ENCODE peak calls at places on chromosomes 2 and 18, in five cellular contexts. One of them, this sample, is unnamed.

GRCh38 chr2:191386938-191387536 is 141.8 kb downstream of the MYO1B start:
- DNase-seq in left cardiac atrium: no peak
- DNase-seq in naive thymus-derived CD8-positive, alpha-beta T cell: no peak
- DNase-seq in dorsolateral prefrontal cortex: no peak
- DNase-seq in RPMI7951: peak; percentile 75
- DNase-seq in this sample: no peak

GRCh38 chr18:10122116-10122515 is 208.3 kb downstream of the VAPA start:
- DNase-seq in left cardiac atrium: no peak
- DNase-seq in naive thymus-derived CD8-positive, alpha-beta T cell: no peak
- DNase-seq in dorsolateral prefrontal cortex: no peak
- DNase-seq in RPMI7951: peak; percentile 94
- DNase-seq in this sample: peak; percentile 91

GRCh38 chr2:151975460-151976414 is 123.1 kb downstream of the CACNB4 start:
- DNase-seq in left cardiac atrium: no peak
- DNase-seq in naive thymus-derived CD8-positive, alpha-beta T cell: no peak
- DNase-seq in dorsolateral prefrontal cortex: no peak
- DNase-seq in RPMI7951: no peak
- DNase-seq in this sample: peak; percentile 3

GRCh38 chr2:155377931-155378444 is 679.5 kb downstream of the KCNJ3 start:
- DNase-seq in left cardiac atrium: no peak
- DNase-seq in naive thymus-derived CD8-positive, alpha-beta T cell: no peak
- DNase-seq in dorsolateral prefrontal cortex: no peak
- DNase-seq in RPMI7951: peak; percentile 8
- DNase-seq in this sample: peak; percentile 10

GRCh38 chr2:166560022-166560421 is 66.0 kb upstream of the SCN7A start:
- DNase-seq in left cardiac atrium: no peak
- DNase-seq in naive thymus-derived CD8-positive, alpha-beta T cell: no peak
- DNase-seq in dorsolateral prefrontal cortex: no peak
- DNase-seq in RPMI7951: no peak
- DNase-seq in this sample: no peak

GRCh38 chr18:11488175-11488574 is 121.2 kb upstream of the SLC35G4 start:
- DNase-seq in left cardiac atrium: no peak
- DNase-seq in naive thymus-derived CD8-positive, alpha-beta T cell: no peak
- DNase-seq in dorsolateral prefrontal cortex: no peak
- DNase-seq in RPMI7951: no peak
- DNase-seq in this sample: no peak

GRCh38 chr2:229370484-229370883 is 99.4 kb upstream of the PID1 start:
- DNase-seq in left cardiac atrium: no peak
- DNase-seq in naive thymus-derived CD8-positive, alpha-beta T cell: no peak
- DNase-seq in dorsolateral prefrontal cortex: no peak
- DNase-seq in RPMI7951: no peak
- DNase-seq in this sample: no peak

GRCh38 chr2:212548459-212548815 is 9.8 kb upstream of the ERBB4 start:
- DNase-seq in left cardiac atrium: no peak
- DNase-seq in naive thymus-derived CD8-positive, alpha-beta T cell: no peak
- DNase-seq in dorsolateral prefrontal cortex: no peak
- DNase-seq in RPMI7951: peak; percentile 25
- DNase-seq in this sample: peak; percentile 24

GRCh38 chr2:201116115-201116958 is at the start of gene CFLAR:
- DNase-seq in left cardiac atrium: peak; percentile 84
- DNase-seq in naive thymus-derived CD8-positive, alpha-beta T cell: peak; percentile 69
- DNase-seq in dorsolateral prefrontal cortex: peak; percentile 42
- DNase-seq in RPMI7951: peak; percentile 83
- DNase-seq in this sample: peak; percentile 76

GRCh38 chr2:224994221-224994843 is 47.9 kb downstream of the DOCK10 start:
- DNase-seq in left cardiac atrium: no peak
- DNase-seq in naive thymus-derived CD8-positive, alpha-beta T cell: no peak
- DNase-seq in dorsolateral prefrontal cortex: no peak
- DNase-seq in RPMI7951: no peak
- DNase-seq in this sample: no peak

GRCh38 chr18:59055345-59056032 is 84.2 kb upstream of the SEC11C start:
- DNase-seq in left cardiac atrium: no peak
- DNase-seq in naive thymus-derived CD8-positive, alpha-beta T cell: no peak
- DNase-seq in dorsolateral prefrontal cortex: no peak
- DNase-seq in RPMI7951: no peak
- DNase-seq in this sample: no peak

GRCh38 chr2:239722760-239723448 is 302.2 kb downstream of the NDUFA10 start:
- DNase-seq in left cardiac atrium: no peak
- DNase-seq in naive thymus-derived CD8-positive, alpha-beta T cell: no peak
- DNase-seq in dorsolateral prefrontal cortex: peak; percentile 15
- DNase-seq in RPMI7951: no peak
- DNase-seq in this sample: no peak

GRCh38 chr2:1306029-1306686 is 107.1 kb upstream of the TPO start:
- DNase-seq in left cardiac atrium: no peak
- DNase-seq in naive thymus-derived CD8-positive, alpha-beta T cell: no peak
- DNase-seq in dorsolateral prefrontal cortex: no peak
- DNase-seq in RPMI7951: no peak
- DNase-seq in this sample: no peak

GRCh38 chr2:241770185-241770935 is 6.3 kb upstream of the GAL3ST2 start:
- DNase-seq in left cardiac atrium: peak; percentile 20
- DNase-seq in naive thymus-derived CD8-positive, alpha-beta T cell: no peak
- DNase-seq in dorsolateral prefrontal cortex: no peak
- DNase-seq in RPMI7951: no peak
- DNase-seq in this sample: no peak

GRCh38 chr2:102621630-102622029 is 2.3 kb downstream of the SLC9A2 start:
- DNase-seq in left cardiac atrium: no peak
- DNase-seq in naive thymus-derived CD8-positive, alpha-beta T cell: no peak
- DNase-seq in dorsolateral prefrontal cortex: no peak
- DNase-seq in RPMI7951: no peak
- DNase-seq in this sample: no peak

GRCh38 chr2:10659898-10660568 is 29.7 kb downstream of the NOL10 start:
- DNase-seq in left cardiac atrium: peak; percentile 65
- DNase-seq in naive thymus-derived CD8-positive, alpha-beta T cell: no peak
- DNase-seq in dorsolateral prefrontal cortex: peak; percentile 42
- DNase-seq in RPMI7951: peak; percentile 89
- DNase-seq in this sample: peak; percentile 63